ENCODE peak calls at places on chromosomes 5 and 9, in four cellular contexts. One of them, this sample, is unnamed.

GRCh38 chr5:74641778-74642542 is 1.4 kb upstream of the ENC1 start:
- DNase-seq in kidney epithelial cell: no peak
- DNase-seq in AG04450: peak; percentile 62
- DNase-seq in CD8-positive, alpha-beta T cell: no peak
- DNase-seq in this sample: peak; percentile 38

GRCh38 chr9:109574061-109574882 is 76.2 kb upstream of the PTPN3 start:
- DNase-seq in kidney epithelial cell: peak; percentile 32
- DNase-seq in CD8-positive, alpha-beta T cell: no peak
- DNase-seq in AG04450: peak; percentile 18
- DNase-seq in this sample: no peak

GRCh38 chr5:142315231-142315900 is 9.5 kb downstream of the SPRY4 start:
- DNase-seq in kidney epithelial cell: no peak
- DNase-seq in AG04450: no peak
- DNase-seq in CD8-positive, alpha-beta T cell: no peak
- DNase-seq in this sample: no peak

GRCh38 chr5:176155882-176156497 is 82.2 kb upstream of the SIMC1 start:
- DNase-seq in AG04450: no peak
- DNase-seq in kidney epithelial cell: no peak
- DNase-seq in CD8-positive, alpha-beta T cell: no peak
- DNase-seq in this sample: no peak

GRCh38 chr5:168681556-168682183 is 102.5 kb upstream of the PANK3 start:
- DNase-seq in AG04450: no peak
- DNase-seq in kidney epithelial cell: peak; percentile 10
- DNase-seq in CD8-positive, alpha-beta T cell: no peak
- DNase-seq in this sample: no peak

GRCh38 chr5:113204525-113205161 is 228.0 kb downstream of the DCP2 start:
- DNase-seq in AG04450: no peak
- DNase-seq in CD8-positive, alpha-beta T cell: no peak
- DNase-seq in kidney epithelial cell: no peak
- DNase-seq in this sample: no peak

GRCh38 chr5:176742246-176743105 is 67.9 kb upstream of the UNC5A start:
- DNase-seq in kidney epithelial cell: no peak
- DNase-seq in AG04450: no peak
- DNase-seq in CD8-positive, alpha-beta T cell: no peak
- DNase-seq in this sample: no peak

GRCh38 chr5:151234476-151235238 is 10.8 kb upstream of the CCDC69 start:
- DNase-seq in AG04450: no peak
- DNase-seq in kidney epithelial cell: no peak
- DNase-seq in CD8-positive, alpha-beta T cell: no peak
- DNase-seq in this sample: no peak

GRCh38 chr5:112270299-112271293 is 148.5 kb downstream of the EPB41L4A start:
- DNase-seq in kidney epithelial cell: no peak
- DNase-seq in CD8-positive, alpha-beta T cell: no peak
- DNase-seq in AG04450: no peak
- DNase-seq in this sample: no peak

GRCh38 chr5:120454094-120454798 is 9.9 kb upstream of the PRR16 start:
- DNase-seq in kidney epithelial cell: peak; percentile 60
- DNase-seq in CD8-positive, alpha-beta T cell: no peak
- DNase-seq in AG04450: peak; percentile 23
- DNase-seq in this sample: no peak

GRCh38 chr5:66757219-66757833 is 161.1 kb downstream of the MAST4 start:
- DNase-seq in kidney epithelial cell: peak; percentile 21
- DNase-seq in CD8-positive, alpha-beta T cell: no peak
- DNase-seq in AG04450: peak; percentile 6
- DNase-seq in this sample: no peak

GRCh38 chr9:33180526-33181184 is 13.5 kb upstream of the B4GALT1 start:
- DNase-seq in AG04450: no peak
- DNase-seq in CD8-positive, alpha-beta T cell: no peak
- DNase-seq in kidney epithelial cell: no peak
- DNase-seq in this sample: no peak

GRCh38 chr9:108722396-108722795 is 133.4 kb downstream of the ACTL7B start:
- DNase-seq in AG04450: no peak
- DNase-seq in CD8-positive, alpha-beta T cell: no peak
- DNase-seq in kidney epithelial cell: no peak
- DNase-seq in this sample: no peak

GRCh38 chr9:129496187-129497063 is 124.5 kb downstream of the C9orf50 start:
- DNase-seq in AG04450: peak; percentile 83
- DNase-seq in CD8-positive, alpha-beta T cell: peak; percentile 69
- DNase-seq in kidney epithelial cell: no peak
- DNase-seq in this sample: peak; percentile 85

GRCh38 chr5:133742370-133743036 is 130.2 kb upstream of the FSTL4 start:
- DNase-seq in CD8-positive, alpha-beta T cell: no peak
- DNase-seq in kidney epithelial cell: no peak
- DNase-seq in AG04450: no peak
- DNase-seq in this sample: no peak

GRCh38 chr9:122016789-122017188 is 76.3 kb downstream of the TTLL11 start:
- DNase-seq in CD8-positive, alpha-beta T cell: no peak
- DNase-seq in kidney epithelial cell: no peak
- DNase-seq in AG04450: no peak
- DNase-seq in this sample: no peak

GRCh38 chr9:77764894-77765780 is 117.0 kb upstream of the GNA14 start:
- DNase-seq in kidney epithelial cell: no peak
- DNase-seq in CD8-positive, alpha-beta T cell: no peak
- DNase-seq in AG04450: peak; percentile 50
- DNase-seq in this sample: no peak

GRCh38 chr9:132056717-132057429 is 22.8 kb downstream of the MED27 start:
- DNase-seq in CD8-positive, alpha-beta T cell: no peak
- DNase-seq in kidney epithelial cell: no peak
- DNase-seq in AG04450: no peak
- DNase-seq in this sample: no peak

GRCh38 chr9:73050887-73051550 is 98.2 kb upstream of the ALDH1A1 start:
- DNase-seq in AG04450: no peak
- DNase-seq in kidney epithelial cell: no peak
- DNase-seq in CD8-positive, alpha-beta T cell: no peak
- DNase-seq in this sample: no peak

GRCh38 chr9:73046769-73047168 is 93.9 kb upstream of the ALDH1A1 start:
- DNase-seq in kidney epithelial cell: no peak
- DNase-seq in AG04450: no peak
- DNase-seq in CD8-positive, alpha-beta T cell: no peak
- DNase-seq in this sample: no peak

GRCh38 chr9:73053543-73053942 is 98.1 kb upstream of the ANXA1 start:
- DNase-seq in AG04450: no peak
- DNase-seq in CD8-positive, alpha-beta T cell: no peak
- DNase-seq in kidney epithelial cell: no peak
- DNase-seq in this sample: no peak

GRCh38 chr9:73049280-73049679 is 96.4 kb upstream of the ALDH1A1 start:
- DNase-seq in CD8-positive, alpha-beta T cell: no peak
- DNase-seq in kidney epithelial cell: no peak
- DNase-seq in AG04450: no peak
- DNase-seq in this sample: no peak

DNA sequence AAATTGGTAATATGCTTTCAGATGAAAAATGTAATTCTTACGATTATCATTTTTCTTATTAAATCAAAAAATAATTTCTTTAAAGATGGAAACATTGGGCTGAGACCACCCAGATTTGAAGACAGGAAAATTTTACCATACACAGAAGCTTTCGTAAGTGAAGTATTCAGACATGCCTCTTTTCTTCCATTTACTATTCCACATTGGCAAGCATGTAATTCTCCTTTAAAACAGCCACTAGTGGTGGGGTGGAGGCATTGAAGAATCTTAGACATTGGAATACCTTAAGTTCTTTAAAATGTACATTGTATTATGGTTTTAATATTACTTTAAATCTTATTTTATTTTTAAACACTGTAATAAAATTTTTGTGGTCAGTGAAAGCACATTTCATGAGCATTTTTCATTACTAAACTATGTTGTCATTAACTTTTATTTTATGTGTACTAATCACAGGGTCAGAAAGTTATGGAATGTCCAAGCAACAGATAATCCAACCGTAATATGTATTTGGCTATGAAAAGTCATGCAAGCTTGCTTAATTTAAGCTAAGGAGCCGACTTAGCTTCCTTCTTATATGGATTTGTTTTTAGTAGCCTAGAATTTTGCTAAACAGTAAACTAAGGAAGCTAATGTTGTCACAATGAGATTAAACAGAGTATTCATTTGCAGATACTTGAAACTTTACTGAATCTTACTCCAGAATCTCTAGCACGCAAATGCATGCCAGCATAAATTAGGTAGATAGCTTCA is 97.4 kb upstream of the ALDH1A1 start:
- DNase-seq in CD8-positive, alpha-beta T cell: no peak
- DNase-seq in kidney epithelial cell: no peak
- DNase-seq in AG04450: no peak
- DNase-seq in this sample: no peak
- TF ChIP-seq CTCF in CD8-positive, alpha-beta T cell: no peak
- TF ChIP-seq CTCF in kidney epithelial cell: peak; percentile 8
- TF ChIP-seq CTCF in AG04450: no peak
- TF ChIP-seq CTCF in this sample: no peak

DNA sequence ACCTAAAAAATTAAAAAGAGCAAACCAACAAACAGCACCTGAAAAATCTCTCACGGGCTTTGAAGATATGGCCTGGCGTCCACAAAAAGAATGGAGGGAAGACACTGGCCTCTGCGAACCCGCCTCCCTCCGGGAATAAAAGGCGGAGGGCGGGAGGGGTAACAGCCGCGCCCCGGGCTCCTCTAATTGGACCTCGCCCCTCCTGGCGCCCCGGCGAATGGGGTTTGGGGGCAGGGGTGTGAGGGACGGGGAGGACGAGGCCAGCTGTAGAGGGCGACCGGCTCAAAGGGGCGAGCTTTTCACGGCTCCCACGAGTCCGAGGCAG is 753 bp downstream of the FANCC start:
- DNase-seq in CD8-positive, alpha-beta T cell: peak; percentile 11
- DNase-seq in kidney epithelial cell: no peak
- DNase-seq in AG04450: no peak
- DNase-seq in this sample: peak; percentile 4
- TF ChIP-seq CTCF in CD8-positive, alpha-beta T cell: no peak
- TF ChIP-seq CTCF in kidney epithelial cell: peak; percentile 25
- TF ChIP-seq CTCF in AG04450: peak; percentile 18
- TF ChIP-seq CTCF in this sample: no peak

GRCh38 chr9:127908660-127908926 is 8.2 kb downstream of the ST6GALNAC4 start:
- DNase-seq in kidney epithelial cell: no peak
- DNase-seq in CD8-positive, alpha-beta T cell: no peak
- DNase-seq in AG04450: no peak
- DNase-seq in this sample: no peak

GRCh38 chr9:127905788-127906191 is 6.4 kb upstream of the ST6GALNAC6 start:
- DNase-seq in AG04450: no peak
- DNase-seq in CD8-positive, alpha-beta T cell: no peak
- DNase-seq in kidney epithelial cell: no peak
- DNase-seq in this sample: peak; percentile 49

GRCh38 chr9:127910613-127911205 is 6.1 kb downstream of the ST6GALNAC4 start:
- DNase-seq in AG04450: no peak
- DNase-seq in kidney epithelial cell: no peak
- DNase-seq in CD8-positive, alpha-beta T cell: no peak
- DNase-seq in this sample: no peak

GRCh38 chr9:127909839-127910273 is 7.0 kb downstream of the ST6GALNAC4 start:
- DNase-seq in AG04450: no peak
- DNase-seq in CD8-positive, alpha-beta T cell: no peak
- DNase-seq in kidney epithelial cell: no peak
- DNase-seq in this sample: no peak

GRCh38 chr9:127907867-127908659 is 8.7 kb upstream of the ST6GALNAC6 start:
- DNase-seq in kidney epithelial cell: no peak
- DNase-seq in AG04450: no peak
- DNase-seq in CD8-positive, alpha-beta T cell: no peak
- DNase-seq in this sample: no peak
- TF ChIP-seq CTCF in kidney epithelial cell: no peak
- TF ChIP-seq CTCF in AG04450: no peak
- TF ChIP-seq CTCF in CD8-positive, alpha-beta T cell: no peak
- TF ChIP-seq CTCF in this sample: no peak

DNA sequence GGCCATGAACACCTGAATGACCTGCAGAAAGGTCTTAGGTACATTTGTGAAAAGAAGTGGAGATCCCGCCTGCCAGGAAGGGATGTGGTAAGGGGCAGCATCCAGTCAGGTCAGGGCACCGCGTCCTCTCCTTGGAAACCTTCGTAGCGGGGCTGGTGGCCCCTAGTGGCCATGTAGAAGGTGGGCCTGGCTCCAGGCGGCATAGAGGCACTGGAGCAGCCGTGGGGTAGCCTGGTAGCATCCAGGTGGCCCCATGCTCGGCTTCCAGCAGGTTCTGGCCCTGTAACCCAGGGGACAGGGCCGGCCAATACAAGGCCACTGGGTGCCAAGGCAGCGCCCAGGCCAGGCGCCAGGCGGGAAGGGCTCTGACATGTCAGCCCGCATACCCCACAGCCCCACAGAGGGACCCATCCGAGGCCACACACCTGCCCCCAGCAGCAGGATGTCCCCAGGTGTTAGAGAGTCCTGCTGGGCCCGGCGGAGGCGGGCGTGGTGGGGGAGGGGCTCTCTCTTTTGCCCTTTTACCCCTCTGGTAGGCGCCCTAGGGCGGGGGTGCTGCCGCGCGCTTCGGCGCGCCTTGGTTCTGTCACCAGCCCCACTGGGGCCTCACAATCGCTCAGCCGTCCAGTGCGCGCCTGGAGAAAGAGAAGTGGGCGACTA is 58.3 kb upstream of the SPATA31E1 start:
- DNase-seq in CD8-positive, alpha-beta T cell: no peak
- DNase-seq in AG04450: no peak
- DNase-seq in kidney epithelial cell: no peak
- DNase-seq in this sample: no peak
- TF ChIP-seq CTCF in CD8-positive, alpha-beta T cell: no peak
- TF ChIP-seq CTCF in AG04450: no peak
- TF ChIP-seq CTCF in kidney epithelial cell: no peak
- TF ChIP-seq CTCF in this sample: no peak

GRCh38 chr9:130640681-130641080 is 23.7 kb upstream of the PRDM12 start:
- DNase-seq in CD8-positive, alpha-beta T cell: no peak
- DNase-seq in AG04450: no peak
- DNase-seq in kidney epithelial cell: no peak
- DNase-seq in this sample: no peak
- TF ChIP-seq CTCF in CD8-positive, alpha-beta T cell: no peak
- TF ChIP-seq CTCF in AG04450: no peak
- TF ChIP-seq CTCF in kidney epithelial cell: no peak
- TF ChIP-seq CTCF in this sample: no peak

GRCh38 chr9:34492051-34492450 is 30.7 kb downstream of the ENHO start:
- DNase-seq in CD8-positive, alpha-beta T cell: no peak
- DNase-seq in AG04450: no peak
- DNase-seq in kidney epithelial cell: no peak
- DNase-seq in this sample: no peak
- TF ChIP-seq CTCF in CD8-positive, alpha-beta T cell: no peak
- TF ChIP-seq CTCF in AG04450: no peak
- TF ChIP-seq CTCF in kidney epithelial cell: no peak
- TF ChIP-seq CTCF in this sample: no peak

GRCh38 chr9:134381671-134382505 is 55.6 kb downstream of the RXRA start:
- DNase-seq in CD8-positive, alpha-beta T cell: peak; percentile 43
- DNase-seq in kidney epithelial cell: no peak
- DNase-seq in AG04450: no peak
- DNase-seq in this sample: peak; percentile 21
- TF ChIP-seq CTCF in CD8-positive, alpha-beta T cell: peak; percentile 48
- TF ChIP-seq CTCF in kidney epithelial cell: peak; percentile 32
- TF ChIP-seq CTCF in AG04450: peak; percentile 22
- TF ChIP-seq CTCF in this sample: peak; percentile 24

This sample was measured in CD4-positive, alpha-beta T cell.